ENCODE peak calls at places on chromosomes 6 and 20, in seven cellular contexts. One of them, this sample, is unnamed. For H3K9me3 and H3K4me1, the result is how much of the 10 kb centered on the place peaks cover.

GRCh38 chr6:141359953-141360352 is 772.8 kb upstream of the GJE1 start:
- DNase-seq in body of pancreas: no peak
- DNase-seq in CD8-positive, alpha-beta T cell: no peak
- DNase-seq in psoas muscle: no peak
- DNase-seq in heart right ventricle: peak
- DNase-seq in neuronal stem cell: no peak
- DNase-seq in tibial artery: no peak
- DNase-seq in this sample: no peak

GRCh38 chr6:148693882-148694484 is 52.8 kb upstream of the UST start:
- DNase-seq in body of pancreas: no peak
- DNase-seq in CD8-positive, alpha-beta T cell: no peak
- DNase-seq in psoas muscle: no peak
- DNase-seq in heart right ventricle: no peak
- DNase-seq in neuronal stem cell: no peak
- DNase-seq in tibial artery: no peak
- DNase-seq in this sample: no peak

GRCh38 chr6:91098006-91098405 is 511.1 kb upstream of the MAP3K7 start:
- DNase-seq in body of pancreas: no peak
- DNase-seq in CD8-positive, alpha-beta T cell: no peak
- DNase-seq in psoas muscle: no peak
- DNase-seq in heart right ventricle: no peak
- DNase-seq in neuronal stem cell: no peak
- DNase-seq in tibial artery: no peak
- DNase-seq in this sample: no peak

GRCh38 chr6:116461563-116462507 is 660 bp downstream of the CALHM6 start:
- DNase-seq in body of pancreas: peak
- DNase-seq in CD8-positive, alpha-beta T cell: peak
- DNase-seq in psoas muscle: peak
- DNase-seq in heart right ventricle: peak
- DNase-seq in neuronal stem cell: peak
- DNase-seq in tibial artery: no peak
- DNase-seq in this sample: peak

GRCh38 chr6:157531169-157531985 is 150.4 kb downstream of the ZDHHC14 start:
- DNase-seq in body of pancreas: no peak
- DNase-seq in CD8-positive, alpha-beta T cell: no peak
- DNase-seq in psoas muscle: peak
- DNase-seq in heart right ventricle: no peak
- DNase-seq in neuronal stem cell: no peak
- DNase-seq in tibial artery: no peak
- DNase-seq in this sample: no peak

GRCh38 chr6:149236584-149236983 is 80.9 kb upstream of the TAB2 start:
- DNase-seq in body of pancreas: no peak
- DNase-seq in CD8-positive, alpha-beta T cell: no peak
- DNase-seq in psoas muscle: no peak
- DNase-seq in heart right ventricle: no peak
- DNase-seq in neuronal stem cell: no peak
- DNase-seq in tibial artery: no peak
- DNase-seq in this sample: no peak

GRCh38 chr6:43793875-43794242 is 23.8 kb downstream of the VEGFA start:
- DNase-seq in body of pancreas: no peak
- DNase-seq in CD8-positive, alpha-beta T cell: no peak
- DNase-seq in psoas muscle: no peak
- DNase-seq in heart right ventricle: no peak
- DNase-seq in neuronal stem cell: no peak
- DNase-seq in tibial artery: no peak
- DNase-seq in this sample: no peak

GRCh38 chr20:59428441-59429205 is 128.2 kb downstream of the EDN3 start:
- DNase-seq in body of pancreas: no peak
- DNase-seq in CD8-positive, alpha-beta T cell: no peak
- DNase-seq in psoas muscle: no peak
- DNase-seq in heart right ventricle: no peak
- DNase-seq in neuronal stem cell: no peak
- DNase-seq in tibial artery: no peak
- DNase-seq in this sample: no peak

GRCh38 chr6:82872092-82872635 is 193.5 kb downstream of the UBE3D start:
- DNase-seq in body of pancreas: no peak
- DNase-seq in CD8-positive, alpha-beta T cell: no peak
- DNase-seq in psoas muscle: no peak
- DNase-seq in heart right ventricle: no peak
- DNase-seq in neuronal stem cell: no peak
- DNase-seq in tibial artery: no peak
- DNase-seq in this sample: no peak

GRCh38 chr6:159033160-159034049 is 11.4 kb downstream of the TAGAP start:
- DNase-seq in body of pancreas: no peak
- DNase-seq in CD8-positive, alpha-beta T cell: no peak
- DNase-seq in psoas muscle: no peak
- DNase-seq in heart right ventricle: no peak
- DNase-seq in neuronal stem cell: no peak
- DNase-seq in tibial artery: no peak
- DNase-seq in this sample: no peak

GRCh38 chr6:34226731-34227586 is 9.7 kb upstream of the HMGA1 start:
- DNase-seq in body of pancreas: no peak
- DNase-seq in CD8-positive, alpha-beta T cell: no peak
- DNase-seq in psoas muscle: peak
- DNase-seq in heart right ventricle: no peak
- DNase-seq in neuronal stem cell: no peak
- DNase-seq in tibial artery: no peak
- DNase-seq in this sample: no peak
- H3K4me3 ChIP-seq in body of pancreas: no peak
- H3K4me3 ChIP-seq in CD8-positive, alpha-beta T cell: no peak
- H3K4me3 ChIP-seq in psoas muscle: no peak
- H3K4me3 ChIP-seq in heart right ventricle: no peak
- H3K4me3 ChIP-seq in neuronal stem cell: no peak
- H3K4me3 ChIP-seq in tibial artery: no peak
- H3K4me3 ChIP-seq in this sample: no peak

GRCh38 chr6:170084166-170084730 is 206.6 kb downstream of the DLL1 start:
- DNase-seq in body of pancreas: no peak
- DNase-seq in CD8-positive, alpha-beta T cell: no peak
- DNase-seq in psoas muscle: no peak
- DNase-seq in heart right ventricle: no peak
- DNase-seq in neuronal stem cell: no peak
- DNase-seq in tibial artery: no peak
- DNase-seq in this sample: no peak

GRCh38 chr6:170081556-170081955 is 209.3 kb downstream of the DLL1 start:
- DNase-seq in body of pancreas: no peak
- DNase-seq in CD8-positive, alpha-beta T cell: no peak
- DNase-seq in psoas muscle: no peak
- DNase-seq in heart right ventricle: no peak
- DNase-seq in neuronal stem cell: no peak
- DNase-seq in tibial artery: no peak
- DNase-seq in this sample: no peak

GRCh38 chr6:170083236-170084051 is 207.4 kb downstream of the DLL1 start:
- DNase-seq in body of pancreas: peak
- DNase-seq in CD8-positive, alpha-beta T cell: no peak
- DNase-seq in psoas muscle: no peak
- DNase-seq in heart right ventricle: no peak
- DNase-seq in neuronal stem cell: no peak
- DNase-seq in tibial artery: no peak
- DNase-seq in this sample: no peak

GRCh38 chr6:170082067-170082466 is 208.8 kb downstream of the DLL1 start:
- DNase-seq in body of pancreas: no peak
- DNase-seq in CD8-positive, alpha-beta T cell: no peak
- DNase-seq in psoas muscle: peak
- DNase-seq in heart right ventricle: peak
- DNase-seq in neuronal stem cell: no peak
- DNase-seq in tibial artery: no peak
- DNase-seq in this sample: no peak

GRCh38 chr6:170082531-170083187 is 208.2 kb downstream of the DLL1 start:
- DNase-seq in body of pancreas: peak
- DNase-seq in CD8-positive, alpha-beta T cell: no peak
- DNase-seq in psoas muscle: no peak
- DNase-seq in heart right ventricle: peak
- DNase-seq in neuronal stem cell: no peak
- DNase-seq in tibial artery: no peak
- DNase-seq in this sample: no peak
- H3K9me3 ChIP-seq in body of pancreas: under half
- H3K9me3 ChIP-seq in CD8-positive, alpha-beta T cell: under half
- H3K9me3 ChIP-seq in psoas muscle: under half
- H3K9me3 ChIP-seq in heart right ventricle: under half
- H3K9me3 ChIP-seq in neuronal stem cell: under half
- H3K9me3 ChIP-seq in tibial artery: under half
- H3K9me3 ChIP-seq in this sample: under half

GRCh38 chr20:46530640-46531039 is 17.3 kb upstream of the ZNF334 start:
- DNase-seq in body of pancreas: no peak
- DNase-seq in CD8-positive, alpha-beta T cell: no peak
- DNase-seq in psoas muscle: no peak
- DNase-seq in heart right ventricle: no peak
- DNase-seq in neuronal stem cell: no peak
- DNase-seq in tibial artery: no peak
- DNase-seq in this sample: no peak
- H3K4me1 ChIP-seq in body of pancreas: under half
- H3K4me1 ChIP-seq in CD8-positive, alpha-beta T cell: under half
- H3K4me1 ChIP-seq in psoas muscle: under half
- H3K4me1 ChIP-seq in heart right ventricle: under half
- H3K4me1 ChIP-seq in neuronal stem cell: under half
- H3K4me1 ChIP-seq in tibial artery: under half
- H3K4me1 ChIP-seq in this sample: under half

DNA sequence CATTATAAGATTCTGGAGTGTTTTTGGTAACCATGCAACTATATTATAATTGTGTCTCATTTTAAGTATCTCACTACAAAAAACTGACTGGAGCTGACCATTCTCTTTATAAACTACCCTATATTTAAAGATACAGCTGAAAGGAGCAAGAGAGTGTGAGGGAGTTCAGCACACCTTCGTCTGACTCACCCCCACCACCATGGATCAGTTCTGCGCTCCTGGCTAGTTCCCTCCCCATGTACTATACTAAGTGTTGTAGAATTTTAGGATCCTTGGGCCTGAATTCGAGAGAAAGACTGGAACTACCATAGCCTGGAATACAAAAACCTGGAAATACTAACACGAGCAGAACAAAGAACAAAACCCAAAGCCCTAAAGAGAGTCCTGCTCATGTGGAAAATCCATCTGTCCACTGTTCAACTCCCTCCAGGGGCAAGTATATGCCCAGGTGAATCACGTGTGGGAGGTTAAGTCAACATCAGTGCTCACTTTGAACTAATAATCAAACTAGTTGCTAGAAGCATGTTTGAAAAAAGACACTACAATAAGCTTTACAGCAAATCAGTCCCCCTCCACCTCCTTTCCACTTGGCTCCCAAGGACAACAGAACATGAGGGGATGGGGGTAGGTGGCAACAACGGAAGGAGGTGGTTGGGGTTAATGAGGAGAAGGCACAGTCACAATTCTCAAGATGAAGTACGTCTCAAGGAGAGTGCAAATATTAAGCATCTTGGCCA is 46.8 kb downstream of the ELOVL5 start:
- DNase-seq in body of pancreas: no peak
- DNase-seq in CD8-positive, alpha-beta T cell: no peak
- DNase-seq in psoas muscle: no peak
- DNase-seq in heart right ventricle: no peak
- DNase-seq in neuronal stem cell: no peak
- DNase-seq in tibial artery: no peak
- DNase-seq in this sample: no peak
- H3K4me3 ChIP-seq in body of pancreas: no peak
- H3K4me3 ChIP-seq in CD8-positive, alpha-beta T cell: no peak
- H3K4me3 ChIP-seq in psoas muscle: no peak
- H3K4me3 ChIP-seq in heart right ventricle: no peak
- H3K4me3 ChIP-seq in neuronal stem cell: no peak
- H3K4me3 ChIP-seq in tibial artery: no peak
- H3K4me3 ChIP-seq in this sample: no peak

DNA sequence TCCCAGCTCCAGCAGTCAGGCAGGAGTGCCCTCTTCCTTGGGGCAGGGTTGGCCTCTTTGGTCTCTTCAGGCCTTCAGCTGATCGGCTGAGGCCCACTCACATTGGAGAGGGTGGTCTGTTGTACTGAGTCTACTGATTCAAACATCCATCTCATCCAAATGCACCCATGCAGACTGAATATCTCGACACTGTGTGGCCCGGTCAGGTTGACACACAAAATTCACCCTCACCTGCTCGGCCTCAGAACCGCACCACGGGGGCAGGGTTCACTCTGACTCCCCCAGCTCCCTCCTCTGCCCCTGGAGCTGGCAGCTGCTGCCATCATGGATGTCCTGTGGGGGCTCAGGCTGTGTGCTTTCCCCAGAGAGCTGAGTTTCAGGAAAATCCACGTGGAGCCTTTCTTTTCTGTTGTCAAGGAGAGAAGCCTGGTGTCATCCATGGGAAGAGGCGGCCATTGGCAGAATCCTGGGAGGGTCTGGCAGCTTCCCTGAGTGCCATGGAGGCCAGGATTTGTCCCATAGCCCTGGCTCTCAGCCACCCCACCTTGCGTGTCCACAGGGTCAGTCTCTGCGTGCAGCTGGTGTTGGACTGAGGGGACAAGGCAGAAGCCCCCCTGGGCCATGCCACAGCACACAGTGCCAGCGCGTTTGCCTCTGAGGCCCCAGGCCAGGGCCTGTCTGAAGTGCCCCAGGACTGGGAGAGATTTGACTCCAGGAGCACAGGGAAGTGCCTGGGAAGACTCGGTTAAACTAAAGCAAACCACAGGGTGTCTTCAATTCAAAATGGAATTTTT is 114.1 kb downstream of the ERMARD start:
- DNase-seq in body of pancreas: no peak
- DNase-seq in CD8-positive, alpha-beta T cell: no peak
- DNase-seq in psoas muscle: no peak
- DNase-seq in heart right ventricle: no peak
- DNase-seq in neuronal stem cell: no peak
- DNase-seq in tibial artery: peak
- DNase-seq in this sample: no peak
- H3K9me3 ChIP-seq in body of pancreas: under half
- H3K9me3 ChIP-seq in CD8-positive, alpha-beta T cell: under half
- H3K9me3 ChIP-seq in psoas muscle: under half
- H3K9me3 ChIP-seq in heart right ventricle: under half
- H3K9me3 ChIP-seq in neuronal stem cell: under half
- H3K9me3 ChIP-seq in tibial artery: under half
- H3K9me3 ChIP-seq in this sample: under half

GRCh38 chr6:18423426-18423825 is 36.3 kb downstream of the RNF144B start:
- DNase-seq in body of pancreas: no peak
- DNase-seq in CD8-positive, alpha-beta T cell: no peak
- DNase-seq in psoas muscle: no peak
- DNase-seq in heart right ventricle: no peak
- DNase-seq in neuronal stem cell: no peak
- DNase-seq in tibial artery: no peak
- DNase-seq in this sample: no peak

GRCh38 chr6:18429655-18430054 is 42.5 kb downstream of the RNF144B start:
- DNase-seq in body of pancreas: no peak
- DNase-seq in CD8-positive, alpha-beta T cell: no peak
- DNase-seq in psoas muscle: peak
- DNase-seq in heart right ventricle: no peak
- DNase-seq in neuronal stem cell: no peak
- DNase-seq in tibial artery: no peak
- DNase-seq in this sample: no peak

GRCh38 chr6:18422136-18422535 is 35.0 kb downstream of the RNF144B start:
- DNase-seq in body of pancreas: no peak
- DNase-seq in CD8-positive, alpha-beta T cell: no peak
- DNase-seq in psoas muscle: no peak
- DNase-seq in heart right ventricle: no peak
- DNase-seq in neuronal stem cell: no peak
- DNase-seq in tibial artery: no peak
- DNase-seq in this sample: no peak

GRCh38 chr6:18424201-18424600 is 37.1 kb downstream of the RNF144B start:
- DNase-seq in body of pancreas: no peak
- DNase-seq in CD8-positive, alpha-beta T cell: no peak
- DNase-seq in psoas muscle: no peak
- DNase-seq in heart right ventricle: no peak
- DNase-seq in neuronal stem cell: no peak
- DNase-seq in tibial artery: no peak
- DNase-seq in this sample: no peak

GRCh38 chr6:18425218-18425617 is 38.1 kb downstream of the RNF144B start:
- DNase-seq in body of pancreas: no peak
- DNase-seq in CD8-positive, alpha-beta T cell: no peak
- DNase-seq in psoas muscle: no peak
- DNase-seq in heart right ventricle: no peak
- DNase-seq in neuronal stem cell: no peak
- DNase-seq in tibial artery: no peak
- DNase-seq in this sample: no peak
- H3K4me1 ChIP-seq in body of pancreas: under half
- H3K4me1 ChIP-seq in CD8-positive, alpha-beta T cell: under half
- H3K4me1 ChIP-seq in psoas muscle: half or more
- H3K4me1 ChIP-seq in heart right ventricle: under half
- H3K4me1 ChIP-seq in neuronal stem cell: under half
- H3K4me1 ChIP-seq in tibial artery: under half
- H3K4me1 ChIP-seq in this sample: under half

This sample was measured in naive thymus-derived CD4-positive, alpha-beta T cell.